ENCODE peak calls at places on chromosomes 2 and 18, in five cellular contexts. N is activated gamma-delta T cell treated with Interleukin-2 at 50 U/mL for 16 hours, P is RPMI8226, L is GM12865, D is foreskin melanocyte. Z is an unnamed sample.

GRCh38 chr2:67997528-67998267 is 65.1 kb downstream of the C1D start:
- DNase-seq in N (no peak), P (no peak), L (no peak), D (no peak), Z (no peak)

GRCh38 chr2:206086683-206087350 is 843 bp upstream of the INO80D start:
- DNase-seq in N (no peak), P (peak), L (peak), D (peak), Z (peak)

GRCh38 chr2:68330691-68331090 is 10.9 kb upstream of the CNRIP1 start:
- DNase-seq in N (no peak), P (no peak), L (peak), D (no peak), Z (no peak)

GRCh38 chr18:48806551-48807261 is 144.1 kb downstream of the SMAD7 start:
- DNase-seq in N (no peak), P (no peak), L (peak), D (peak), Z (no peak)

GRCh38 chr2:109091526-109091925 is 37.5 kb upstream of the SH3RF3 start:
- DNase-seq in N (no peak), P (no peak), L (no peak), D (no peak), Z (no peak)

GRCh38 chr2:239769574-239770145 is 255.5 kb downstream of the NDUFA10 start:
- DNase-seq in N (no peak), P (peak), L (no peak), D (no peak), Z (no peak)

GRCh38 chr2:3298201-3298600 is 79.4 kb downstream of the EIPR1 start:
- DNase-seq in N (no peak), P (no peak), L (no peak), D (no peak), Z (no peak)

GRCh38 chr2:55048514-55048924 is 1.7 kb downstream of the RTN4 start:
- DNase-seq in N (no peak), P (peak), L (peak), D (no peak), Z (peak)

GRCh38 chr2:181457741-181458425 is 697 bp downstream of the ITGA4 start:
- DNase-seq in N (peak), P (peak), L (peak), D (no peak), Z (peak)

GRCh38 chr18:12014091-12014490 is 32.8 kb downstream of the IMPA2 start:
- DNase-seq in N (no peak), P (no peak), L (no peak), D (no peak), Z (no peak)

GRCh38 chr2:129757915-129758421 is 221.5 kb upstream of the RAB6C start:
- DNase-seq in N (no peak), P (no peak), L (no peak), D (no peak), Z (no peak)

GRCh38 chr2:46009772-46010171 is 287.4 kb upstream of the EPAS1 start:
- DNase-seq in N (no peak), P (no peak), L (no peak), D (no peak), Z (no peak)

GRCh38 chr18:32301976-32302743 is 112.3 kb downstream of the MEP1B start:
- DNase-seq in N (no peak), P (peak), L (peak), D (no peak), Z (peak)

GRCh38 chr2:37615808-37616673 is 55.4 kb downstream of the CDC42EP3 start:
- DNase-seq in N (peak), P (peak), L (peak), D (no peak), Z (no peak)

GRCh38 chr18:7856099-7856498 is 289.0 kb downstream of the PTPRM start:
- DNase-seq in N (no peak), P (no peak), L (no peak), D (no peak), Z (no peak)